ENCODE peak calls at places on chromosomes 16 and 17, in six cellular contexts. One of them, this sample, is unnamed.

GRCh38 chr17:8153957-8154607 is 1.9 kb upstream of the PER1 start:
- DNase-seq in H1: peak
- DNase-seq in SK-N-SH: peak
- DNase-seq in HCT116: peak
- DNase-seq in GM12878: no peak
- DNase-seq in A549: peak
- DNase-seq in this sample: peak

GRCh38 chr17:44677136-44677535 is 12.4 kb downstream of the CCDC43 start:
- DNase-seq in A549: no peak
- DNase-seq in H1: no peak
- DNase-seq in GM12878: no peak
- DNase-seq in SK-N-SH: no peak
- DNase-seq in HCT116: no peak
- DNase-seq in this sample: peak

GRCh38 chr16:66903544-66904427 is 14.9 kb downstream of the CDH16 start:
- DNase-seq in HCT116: no peak
- DNase-seq in H1: no peak
- DNase-seq in GM12878: no peak
- DNase-seq in A549: no peak
- DNase-seq in SK-N-SH: peak
- DNase-seq in this sample: no peak

GRCh38 chr17:81471804-81472456 is 40.7 kb downstream of the ACTG1 start:
- DNase-seq in A549: peak
- DNase-seq in HCT116: peak
- DNase-seq in SK-N-SH: peak
- DNase-seq in GM12878: no peak
- DNase-seq in H1: no peak
- DNase-seq in this sample: peak

GRCh38 chr17:39062846-39063680 is 88.4 kb downstream of the PLXDC1 start:
- DNase-seq in H1: no peak
- DNase-seq in GM12878: no peak
- DNase-seq in HCT116: no peak
- DNase-seq in A549: no peak
- DNase-seq in SK-N-SH: no peak
- DNase-seq in this sample: no peak

GRCh38 chr16:74465851-74466685 is 44.8 kb upstream of the CLEC18B start:
- DNase-seq in HCT116: no peak
- DNase-seq in A549: no peak
- DNase-seq in H1: no peak
- DNase-seq in SK-N-SH: no peak
- DNase-seq in GM12878: no peak
- DNase-seq in this sample: peak

GRCh38 chr17:17206913-17207368 is 808 bp upstream of the PLD6 start:
- DNase-seq in HCT116: no peak
- DNase-seq in SK-N-SH: no peak
- DNase-seq in H1: no peak
- DNase-seq in A549: no peak
- DNase-seq in GM12878: no peak
- DNase-seq in this sample: no peak

GRCh38 chr17:75830168-75831031 is 13.8 kb downstream of the UNC13D start:
- DNase-seq in H1: peak
- DNase-seq in SK-N-SH: peak
- DNase-seq in HCT116: no peak
- DNase-seq in GM12878: no peak
- DNase-seq in A549: no peak
- DNase-seq in this sample: no peak

GRCh38 chr17:42345396-42346078 is 42.7 kb downstream of the STAT3 start:
- DNase-seq in H1: no peak
- DNase-seq in HCT116: no peak
- DNase-seq in SK-N-SH: no peak
- DNase-seq in A549: no peak
- DNase-seq in GM12878: no peak
- DNase-seq in this sample: no peak

GRCh38 chr16:80200079-80200478 is 340.7 kb upstream of the DYNLRB2 start:
- DNase-seq in SK-N-SH: no peak
- DNase-seq in HCT116: no peak
- DNase-seq in H1: no peak
- DNase-seq in GM12878: no peak
- DNase-seq in A549: peak
- DNase-seq in this sample: no peak

GRCh38 chr17:50101346-50102163 is 6.4 kb downstream of the PDK2 start:
- DNase-seq in A549: no peak
- DNase-seq in GM12878: no peak
- DNase-seq in SK-N-SH: peak
- DNase-seq in HCT116: no peak
- DNase-seq in H1: no peak
- DNase-seq in this sample: no peak

GRCh38 chr17:80084773-80085172 is 16.6 kb upstream of the GAA start:
- DNase-seq in H1: no peak
- DNase-seq in A549: no peak
- DNase-seq in HCT116: no peak
- DNase-seq in GM12878: no peak
- DNase-seq in SK-N-SH: no peak
- DNase-seq in this sample: no peak

GRCh38 chr16:89275284-89275584 is 57.7 kb downstream of the ZNF778 start:
- DNase-seq in A549: no peak
- DNase-seq in GM12878: no peak
- DNase-seq in SK-N-SH: no peak
- DNase-seq in H1: no peak
- DNase-seq in HCT116: no peak
- DNase-seq in this sample: no peak

GRCh38 chr16:11320170-11320569 is 25.1 kb upstream of the RMI2 start:
- DNase-seq in H1: no peak
- DNase-seq in A549: no peak
- DNase-seq in GM12878: no peak
- DNase-seq in SK-N-SH: no peak
- DNase-seq in HCT116: no peak
- DNase-seq in this sample: no peak

DNA sequence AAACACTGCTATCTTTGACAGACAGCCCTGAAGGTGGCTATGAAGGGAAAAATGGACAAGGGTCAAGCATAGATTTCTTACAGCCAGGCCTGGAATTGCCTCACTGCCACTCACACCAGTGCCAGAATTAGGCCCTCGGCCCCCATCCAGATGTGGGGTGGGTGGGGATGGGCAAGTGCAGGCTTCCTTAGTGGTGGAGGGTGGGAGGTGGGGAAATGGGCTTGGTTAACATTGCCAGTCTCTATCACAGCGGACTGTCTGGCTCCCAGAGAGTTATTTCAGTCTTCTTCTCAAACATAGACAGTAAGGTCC is 24.9 kb downstream of the B9D1 start:
- DNase-seq in SK-N-SH: no peak
- DNase-seq in H1: no peak
- DNase-seq in HCT116: no peak
- DNase-seq in GM12878: no peak
- DNase-seq in A549: no peak
- DNase-seq in this sample: no peak
- TF ChIP-seq MAX in SK-N-SH: no peak
- TF ChIP-seq MAX in H1: no peak
- TF ChIP-seq MAX in HCT116: no peak
- TF ChIP-seq MAX in GM12878: no peak
- TF ChIP-seq MAX in A549: no peak
- TF ChIP-seq MAX in this sample: no peak

DNA sequence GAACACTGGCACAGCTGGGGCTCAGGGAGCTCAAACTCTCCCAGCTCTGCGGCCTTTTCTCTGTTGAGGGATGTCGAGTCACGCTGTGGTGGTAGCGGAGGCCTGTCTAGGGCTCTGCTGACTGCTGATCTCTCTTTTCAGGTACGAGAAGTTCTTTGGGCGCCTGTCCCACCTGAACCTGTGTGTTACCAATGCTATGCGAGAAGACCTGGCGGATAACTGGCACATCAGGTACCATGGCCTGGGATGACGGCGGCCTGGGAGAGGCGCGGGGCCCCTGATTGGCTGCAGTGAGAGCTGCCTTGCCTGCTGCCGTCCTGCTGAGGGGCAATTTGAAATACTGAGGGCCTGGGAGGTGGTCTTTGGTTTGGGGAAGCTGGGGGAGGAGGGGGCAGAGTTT is 5.7 kb downstream of the ALG1 start:
- DNase-seq in A549: no peak
- DNase-seq in HCT116: no peak
- DNase-seq in GM12878: no peak
- DNase-seq in SK-N-SH: no peak
- DNase-seq in H1: no peak
- DNase-seq in this sample: no peak
- H3K4me2 ChIP-seq in A549: no peak
- H3K4me2 ChIP-seq in HCT116: no peak
- H3K4me2 ChIP-seq in GM12878: no peak
- H3K4me2 ChIP-seq in SK-N-SH: no peak
- H3K4me2 ChIP-seq in H1: no peak
- H3K4me2 ChIP-seq in this sample: no peak

GRCh38 chr17:68768804-68769203 is 167.6 kb upstream of the FAM20A start:
- DNase-seq in HCT116: no peak
- DNase-seq in H1: no peak
- DNase-seq in SK-N-SH: no peak
- DNase-seq in A549: no peak
- DNase-seq in GM12878: no peak
- DNase-seq in this sample: no peak
- TF ChIP-seq MAX in HCT116: no peak
- TF ChIP-seq MAX in H1: no peak
- TF ChIP-seq MAX in SK-N-SH: no peak
- TF ChIP-seq MAX in A549: no peak
- TF ChIP-seq MAX in GM12878: no peak
- TF ChIP-seq MAX in this sample: no peak

GRCh38 chr17:43536236-43537088 is 9.7 kb downstream of the ETV4 start:
- DNase-seq in SK-N-SH: no peak
- DNase-seq in H1: no peak
- DNase-seq in HCT116: no peak
- DNase-seq in GM12878: no peak
- DNase-seq in A549: no peak
- DNase-seq in this sample: no peak
- H3K4me2 ChIP-seq in SK-N-SH: peak
- H3K4me2 ChIP-seq in H1: no peak
- H3K4me2 ChIP-seq in HCT116: peak
- H3K4me2 ChIP-seq in GM12878: no peak
- H3K4me2 ChIP-seq in A549: peak
- H3K4me2 ChIP-seq in this sample: no peak

GRCh38 chr16:84193480-84193879 is 2.5 kb downstream of the ADAD2 start:
- DNase-seq in H1: no peak
- DNase-seq in GM12878: no peak
- DNase-seq in SK-N-SH: no peak
- DNase-seq in HCT116: no peak
- DNase-seq in A549: no peak
- DNase-seq in this sample: no peak

GRCh38 chr16:84196101-84196500 is 5.1 kb downstream of the ADAD2 start:
- DNase-seq in H1: no peak
- DNase-seq in HCT116: no peak
- DNase-seq in SK-N-SH: no peak
- DNase-seq in GM12878: no peak
- DNase-seq in A549: no peak
- DNase-seq in this sample: no peak

GRCh38 chr16:84194018-84194417 is 3.1 kb downstream of the ADAD2 start:
- DNase-seq in HCT116: no peak
- DNase-seq in SK-N-SH: no peak
- DNase-seq in H1: no peak
- DNase-seq in A549: no peak
- DNase-seq in GM12878: no peak
- DNase-seq in this sample: no peak

GRCh38 chr16:84195201-84196093 is 4.5 kb downstream of the ADAD2 start:
- DNase-seq in A549: no peak
- DNase-seq in HCT116: no peak
- DNase-seq in H1: no peak
- DNase-seq in GM12878: no peak
- DNase-seq in SK-N-SH: no peak
- DNase-seq in this sample: no peak

GRCh38 chr16:84194470-84195200 is 3.7 kb downstream of the ADAD2 start:
- DNase-seq in SK-N-SH: no peak
- DNase-seq in A549: no peak
- DNase-seq in H1: no peak
- DNase-seq in HCT116: no peak
- DNase-seq in GM12878: no peak
- DNase-seq in this sample: no peak
- TF ChIP-seq MAX in SK-N-SH: no peak
- TF ChIP-seq MAX in A549: no peak
- TF ChIP-seq MAX in H1: no peak
- TF ChIP-seq MAX in HCT116: no peak
- TF ChIP-seq MAX in GM12878: no peak
- TF ChIP-seq MAX in this sample: no peak

GRCh38 chr16:931171-931570 is 39.6 kb downstream of the LMF1 start:
- DNase-seq in GM12878: no peak
- DNase-seq in H1: no peak
- DNase-seq in SK-N-SH: no peak
- DNase-seq in HCT116: no peak
- DNase-seq in A549: no peak
- DNase-seq in this sample: no peak

GRCh38 chr16:933581-933980 is 37.2 kb downstream of the LMF1 start:
- DNase-seq in H1: no peak
- DNase-seq in HCT116: no peak
- DNase-seq in GM12878: no peak
- DNase-seq in A549: no peak
- DNase-seq in SK-N-SH: no peak
- DNase-seq in this sample: no peak

GRCh38 chr16:931651-932500 is 38.9 kb downstream of the LMF1 start:
- DNase-seq in HCT116: no peak
- DNase-seq in H1: no peak
- DNase-seq in SK-N-SH: no peak
- DNase-seq in A549: no peak
- DNase-seq in GM12878: no peak
- DNase-seq in this sample: no peak

GRCh38 chr16:934178-934577 is 36.6 kb downstream of the LMF1 start:
- DNase-seq in SK-N-SH: no peak
- DNase-seq in A549: no peak
- DNase-seq in H1: no peak
- DNase-seq in GM12878: no peak
- DNase-seq in HCT116: no peak
- DNase-seq in this sample: no peak

GRCh38 chr16:932831-933330 is 37.9 kb downstream of the LMF1 start:
- DNase-seq in GM12878: no peak
- DNase-seq in A549: no peak
- DNase-seq in H1: no peak
- DNase-seq in HCT116: no peak
- DNase-seq in SK-N-SH: no peak
- DNase-seq in this sample: no peak
- H3K4me2 ChIP-seq in GM12878: no peak
- H3K4me2 ChIP-seq in A549: no peak
- H3K4me2 ChIP-seq in H1: no peak
- H3K4me2 ChIP-seq in HCT116: no peak
- H3K4me2 ChIP-seq in SK-N-SH: no peak
- H3K4me2 ChIP-seq in this sample: no peak

GRCh38 chr17:6480325-6480675 is 36.0 kb downstream of the PIMREG start:
- DNase-seq in HCT116: no peak
- DNase-seq in H1: no peak
- DNase-seq in SK-N-SH: no peak
- DNase-seq in A549: no peak
- DNase-seq in GM12878: no peak
- DNase-seq in this sample: no peak
- TF ChIP-seq MAX in HCT116: no peak
- TF ChIP-seq MAX in H1: no peak
- TF ChIP-seq MAX in SK-N-SH: no peak
- TF ChIP-seq MAX in A549: no peak
- TF ChIP-seq MAX in GM12878: no peak
- TF ChIP-seq MAX in this sample: no peak

This sample was measured in endothelial cell of umbilical vein.